ENCODE peak calls at places on chromosomes 11 and 22, in ten cellular contexts. I is A549, V is mesendoderm, D is upper lobe of right lung, C is adrenal gland, T is MM.1S, Q is mucosa of descending colon, A is kidney, E is fibroblast of lung, O is uterus. L is an unnamed sample. For H3K4me1, the result is how much of the 10 kb centered on the place peaks cover.

GRCh38 chr11:16367252-16367651 is 10.9 kb upstream of the SOX6 start:
- DNase-seq in I (no peak), V (no peak), D (no peak), C (no peak), T (no peak), Q (no peak), A (no peak), E (no peak), O (no peak), L (no peak)

GRCh38 chr11:78905756-78906155 is 331.1 kb upstream of the NARS2 start:
- DNase-seq in I (no peak), V (no peak), D (no peak), C (peak), T (no peak), Q (no peak), A (no peak), E (no peak), O (no peak), L (peak)

GRCh38 chr11:66592457-66593302 is at the start of the genes CCDC87 and CCS:
- DNase-seq in I (peak), V (peak), D (peak), C (peak), T (peak), Q (peak), A (peak), E (peak), O (peak), L (peak)

GRCh38 chr11:117743121-117743815 is 53.7 kb downstream of the DSCAML1 start:
- DNase-seq in I (no peak), V (peak), D (no peak), C (no peak), T (no peak), Q (no peak), A (no peak), E (no peak), O (no peak), L (no peak)

GRCh38 chr22:43783777-43784176 is 28.3 kb downstream of the EFCAB6 start:
- DNase-seq in I (peak), V (peak), D (no peak), C (no peak), T (no peak), Q (no peak), A (no peak), E (no peak), O (no peak), L (no peak)

GRCh38 chr11:64237484-64237951 is 3.1 kb downstream of the VEGFB start:
- DNase-seq in I (no peak), V (no peak), D (peak), C (no peak), T (no peak), Q (peak), A (peak), E (no peak), O (no peak), L (no peak)

GRCh38 chr11:97722721-97723120 is 1298.0 kb upstream of the CNTN5 start:
- DNase-seq in I (no peak), V (peak), D (no peak), C (no peak), T (no peak), Q (no peak), A (no peak), E (peak), O (no peak), L (no peak)

GRCh38 chr11:47946682-47947575 is 33.4 kb upstream of the PTPRJ start:
- DNase-seq in I (peak), V (peak), D (peak), C (peak), T (no peak), Q (peak), A (peak), E (peak), O (peak), L (peak)

GRCh38 chr11:40388097-40388818 is 1071.2 kb downstream of the LRRC4C start:
- DNase-seq in I (no peak), V (no peak), D (no peak), C (no peak), T (no peak), Q (no peak), A (no peak), E (peak), O (no peak), L (no peak)

GRCh38 chr11:85806876-85807275 is 4.1 kb downstream of the SYTL2 start:
- DNase-seq in I (no peak), V (no peak), D (no peak), C (no peak), T (no peak), Q (no peak), A (no peak), E (no peak), O (no peak), L (no peak)

GRCh38 chr22:38397189-38398097 is 57.6 kb downstream of the KCNJ4 start:
- DNase-seq in I (peak), V (peak), D (peak), C (peak), T (peak), Q (peak), A (peak), E (peak), O (peak), L (peak)

GRCh38 chr11:10708131-10708530 is 14.6 kb upstream of the IRAG1 start:
- DNase-seq in I (no peak), V (no peak), D (no peak), C (no peak), T (no peak), Q (no peak), A (no peak), E (no peak), O (no peak), L (no peak)

GRCh38 chr11:74055938-74056337 is 47.1 kb upstream of the UCP3 start:
- DNase-seq in I (no peak), V (peak), D (no peak), C (no peak), T (no peak), Q (no peak), A (no peak), E (peak), O (no peak), L (no peak)

GRCh38 chr11:105100206-105100605 is 39.4 kb downstream of the CARD18 start:
- DNase-seq in I (no peak), V (peak), D (no peak), C (no peak), T (no peak), Q (no peak), A (no peak), E (no peak), O (no peak), L (no peak)

GRCh38 chr22:36505998-36506635 is 723 bp downstream of the FOXRED2 start:
- DNase-seq in I (no peak), V (no peak), D (no peak), C (no peak), T (no peak), Q (no peak), A (peak), E (no peak), O (peak), L (no peak)

GRCh38 chr22:32574957-32575893 is 100.6 kb downstream of the FBXO7 start:
- DNase-seq in I (no peak), V (no peak), D (no peak), C (no peak), T (no peak), Q (no peak), A (no peak), E (peak), O (no peak), L (no peak)

GRCh38 chr11:128246364-128247234 is 340.8 kb downstream of the ETS1 start:
- DNase-seq in I (no peak), V (no peak), D (no peak), C (no peak), T (no peak), Q (no peak), A (no peak), E (peak), O (peak), L (no peak)

GRCh38 chr11:70547821-70548670 is 149.7 kb downstream of the CTTN start:
- DNase-seq in I (no peak), V (no peak), D (no peak), C (peak), T (no peak), Q (peak), A (peak), E (no peak), O (no peak), L (peak)

GRCh38 chr11:77851513-77851912 is 30.6 kb downstream of the AAMDC start:
- DNase-seq in I (no peak), V (peak), D (no peak), C (no peak), T (no peak), Q (no peak), A (no peak), E (no peak), O (no peak), L (no peak)

GRCh38 chr11:124863137-124863825 is 2.0 kb upstream of the ROBO3 start:
- DNase-seq in I (no peak), V (peak), D (peak), C (peak), T (no peak), Q (peak), A (peak), E (peak), O (no peak), L (no peak)

GRCh38 chr11:132853886-132854285 is 678.4 kb downstream of the OPCML start:
- DNase-seq in I (no peak), V (no peak), D (no peak), C (no peak), T (no peak), Q (no peak), A (no peak), E (no peak), O (no peak), L (no peak)

GRCh38 chr22:37094239-37094638 is 15.3 kb downstream of the TMPRSS6 start:
- DNase-seq in I (no peak), V (no peak), D (no peak), C (no peak), T (no peak), Q (no peak), A (no peak), E (no peak), O (no peak), L (no peak)

GRCh38 chr11:64235427-64236161 is 1.2 kb downstream of the VEGFB start:
- DNase-seq in I (no peak), V (no peak), D (peak), C (peak), T (no peak), Q (no peak), A (peak), E (no peak), O (no peak), L (no peak)

GRCh38 chr11:8258771-8259170 is 4.9 kb downstream of the LMO1 start:
- DNase-seq in I (no peak), V (no peak), D (peak), C (no peak), T (no peak), Q (no peak), A (peak), E (peak), O (no peak), L (no peak)

GRCh38 chr11:47106839-47107520 is 69.7 kb downstream of the ARFGAP2 start:
- DNase-seq in I (no peak), V (no peak), D (no peak), C (no peak), T (no peak), Q (no peak), A (no peak), E (no peak), O (no peak), L (no peak)

GRCh38 chr11:14972581-14973490 is 685 bp upstream of the CALCA start:
- DNase-seq in I (no peak), V (peak), D (no peak), C (no peak), T (no peak), Q (no peak), A (no peak), E (no peak), O (no peak), L (no peak)

GRCh38 chr11:82989628-82990404 is 81.9 kb downstream of the RAB30 start:
- DNase-seq in I (no peak), V (no peak), D (no peak), C (no peak), T (no peak), Q (no peak), A (no peak), E (no peak), O (no peak), L (no peak)

GRCh38 chr22:43239956-43240355 is 53.0 kb upstream of the TTLL12 start:
- DNase-seq in I (no peak), V (no peak), D (no peak), C (no peak), T (no peak), Q (no peak), A (no peak), E (no peak), O (no peak), L (no peak)

GRCh38 chr11:31823372-31824371 is 12.6 kb upstream of the PAX6 start:
- DNase-seq in I (no peak), V (peak), D (no peak), C (no peak), T (no peak), Q (no peak), A (no peak), E (no peak), O (no peak), L (no peak)

GRCh38 chr22:46961591-46962290 is 199.3 kb downstream of the TBC1D22A start:
- DNase-seq in I (no peak), V (no peak), D (no peak), C (no peak), T (no peak), Q (no peak), A (no peak), E (no peak), O (no peak), L (no peak)

GRCh38 chr11:68835749-68836148 is 6.0 kb downstream of the CPT1A start:
- DNase-seq in I (no peak), V (no peak), D (no peak), C (no peak), T (no peak), Q (peak), A (no peak), E (no peak), O (no peak), L (no peak)
- H3K4me1 ChIP-seq in I (under half), V (under half), D (half or more), C (half or more), T (under half), Q (half or more), A (under half), E (under half), O (under half), L (half or more)

DNA sequence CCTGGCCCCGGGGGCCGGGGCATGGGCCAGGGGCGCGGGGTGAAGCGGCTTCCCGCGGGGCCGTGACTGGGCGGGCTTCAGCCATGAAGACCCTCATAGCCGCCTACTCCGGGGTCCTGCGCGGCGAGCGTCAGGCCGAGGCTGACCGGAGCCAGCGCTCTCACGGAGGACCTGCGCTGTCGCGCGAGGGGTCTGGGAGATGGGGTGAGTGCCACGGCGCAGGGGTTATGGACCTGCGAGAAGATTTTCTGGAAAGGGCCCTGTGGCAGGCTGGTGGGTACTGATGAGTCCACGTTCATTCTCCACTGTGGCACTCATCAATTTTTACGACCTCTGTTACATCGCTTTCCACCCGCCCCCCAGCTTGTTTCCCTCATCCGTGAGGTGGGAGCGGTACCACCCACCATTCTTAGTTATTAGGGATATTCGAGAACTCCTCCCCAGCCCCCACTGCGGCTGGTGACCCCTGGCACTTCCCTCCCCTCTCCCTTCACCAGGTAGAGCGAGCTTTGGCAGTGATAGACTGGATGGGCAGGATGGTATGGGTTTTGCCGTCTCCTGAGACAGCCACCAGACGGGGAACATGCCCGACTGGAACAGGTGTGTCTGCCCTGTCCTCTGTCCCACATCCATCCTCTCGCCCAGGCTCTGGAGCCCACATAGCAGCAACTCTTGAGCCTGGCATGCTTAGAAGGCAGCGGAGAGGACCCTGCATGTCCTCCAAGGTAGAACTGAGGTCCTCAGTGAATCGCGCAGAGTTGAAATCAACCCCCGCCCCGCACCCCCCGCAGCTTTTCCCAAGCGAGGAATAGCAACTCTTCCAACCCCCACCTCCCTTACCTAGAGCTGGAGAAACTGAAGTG is 562 bp downstream of the DGAT2 start:
- DNase-seq in I (no peak), V (peak), D (no peak), C (no peak), T (no peak), Q (peak), A (peak), E (no peak), O (no peak), L (no peak)
- H3K4me1 ChIP-seq in I (under half), V (under half), D (under half), C (under half), T (under half), Q (under half), A (under half), E (under half), O (under half), L (under half)

GRCh38 chr11:45924927-45925326 is 2.5 kb downstream of the LARGE2 start:
- DNase-seq in I (no peak), V (no peak), D (no peak), C (no peak), T (no peak), Q (no peak), A (no peak), E (no peak), O (no peak), L (no peak)

GRCh38 chr11:45926001-45926401 is 3.5 kb downstream of the LARGE2 start:
- DNase-seq in I (no peak), V (no peak), D (peak), C (peak), T (no peak), Q (no peak), A (peak), E (no peak), O (no peak), L (no peak)

GRCh38 chr11:45924036-45924915 is 1.8 kb downstream of the LARGE2 start:
- DNase-seq in I (no peak), V (no peak), D (peak), C (peak), T (no peak), Q (no peak), A (peak), E (no peak), O (no peak), L (no peak)

GRCh38 chr11:45926536-45927331 is 4.3 kb downstream of the LARGE2 start:
- DNase-seq in I (no peak), V (no peak), D (peak), C (peak), T (no peak), Q (no peak), A (peak), E (no peak), O (no peak), L (no peak)

GRCh38 chr11:45925550-45925949 is 3.1 kb downstream of the LARGE2 start:
- DNase-seq in I (no peak), V (no peak), D (peak), C (no peak), T (no peak), Q (no peak), A (no peak), E (no peak), O (no peak), L (no peak)
- H3K4me1 ChIP-seq in I (under half), V (under half), D (under half), C (under half), T (under half), Q (under half), A (under half), E (under half), O (under half), L (under half)

DNA sequence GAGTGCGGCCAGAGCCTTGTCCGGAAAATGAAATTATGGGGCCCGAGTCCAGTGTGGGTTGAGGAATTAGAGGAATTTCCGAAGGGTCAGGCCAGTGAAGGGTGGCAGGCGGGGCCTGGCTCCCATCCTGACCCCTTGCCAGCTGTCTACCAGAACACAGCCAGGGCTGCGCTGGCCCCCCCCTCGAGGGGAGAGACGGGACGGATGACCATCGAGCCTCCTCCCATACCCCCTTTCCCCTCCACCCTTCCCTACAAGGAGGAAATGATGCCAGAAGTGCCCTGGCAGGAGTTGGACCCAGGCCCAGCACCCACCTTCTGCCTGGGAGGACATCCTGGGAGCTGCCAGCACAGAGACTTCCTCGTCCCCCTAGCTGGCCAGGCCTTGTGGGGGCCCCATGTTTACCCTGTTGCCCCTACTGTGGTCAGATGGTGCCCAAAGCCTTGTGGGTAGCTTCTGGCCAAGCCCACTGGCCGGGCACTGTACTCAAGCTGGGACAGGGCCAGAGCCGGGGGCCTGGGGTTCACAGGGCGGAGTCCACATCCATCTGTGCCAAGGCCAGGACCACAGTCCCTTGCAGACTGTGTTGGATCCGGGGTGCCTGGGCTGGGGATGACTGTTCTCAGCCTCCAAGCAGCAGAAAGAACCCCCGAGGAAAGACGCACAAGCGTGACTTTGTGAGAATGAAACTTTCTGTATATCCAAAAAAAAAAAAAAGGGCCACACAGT is 20.8 kb downstream of the ARVCF start:
- DNase-seq in I (no peak), V (no peak), D (no peak), C (peak), T (no peak), Q (no peak), A (peak), E (peak), O (no peak), L (no peak)
- H3K4me1 ChIP-seq in I (under half), V (under half), D (under half), C (under half), T (under half), Q (under half), A (under half), E (under half), O (under half), L (under half)

GRCh38 chr11:65435981-65436411 is 13.4 kb downstream of the NEAT1 start:
- DNase-seq in I (peak), V (no peak), D (peak), C (peak), T (peak), Q (no peak), A (peak), E (no peak), O (no peak), L (peak)

GRCh38 chr11:65437436-65438227 is 15.0 kb downstream of the NEAT1 start:
- DNase-seq in I (peak), V (no peak), D (peak), C (peak), T (no peak), Q (no peak), A (no peak), E (no peak), O (no peak), L (no peak)

GRCh38 chr11:65434667-65435179 is 12.1 kb downstream of the NEAT1 start:
- DNase-seq in I (peak), V (no peak), D (no peak), C (peak), T (no peak), Q (no peak), A (no peak), E (no peak), O (no peak), L (no peak)

GRCh38 chr11:65435330-65435931 is 12.8 kb downstream of the NEAT1 start:
- DNase-seq in I (peak), V (no peak), D (peak), C (peak), T (no peak), Q (no peak), A (no peak), E (no peak), O (no peak), L (no peak)

GRCh38 chr11:65436412-65437032 is 13.9 kb downstream of the NEAT1 start:
- DNase-seq in I (no peak), V (no peak), D (peak), C (peak), T (no peak), Q (no peak), A (peak), E (no peak), O (no peak), L (no peak)
- H3K4me1 ChIP-seq in I (half or more), V (under half), D (half or more), C (under half), T (half or more), Q (under half), A (under half), E (under half), O (under half), L (half or more)

DNA sequence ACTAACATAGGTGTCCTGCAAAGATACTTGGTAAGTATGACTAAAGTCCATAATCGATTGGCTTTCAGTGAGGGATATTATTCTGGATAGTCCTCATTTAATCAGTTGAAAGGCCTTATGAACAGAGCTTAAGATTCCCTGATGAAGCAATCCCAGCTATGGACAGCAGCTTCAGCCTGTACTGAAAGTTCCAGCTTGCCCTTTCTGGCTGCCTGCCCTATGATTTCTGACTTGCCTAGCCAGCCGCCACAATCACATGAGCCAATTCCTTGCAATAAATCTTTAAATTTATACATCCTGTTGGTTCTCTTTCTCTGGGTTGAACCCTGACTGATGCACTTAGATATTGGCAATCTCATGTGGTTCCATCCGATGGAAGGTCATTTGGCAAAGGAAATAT is 759.0 kb upstream of the API5 start:
- DNase-seq in I (no peak), V (no peak), D (no peak), C (peak), T (no peak), Q (no peak), A (peak), E (no peak), O (no peak), L (no peak)
- H3K4me1 ChIP-seq in I (under half), V (under half), D (under half), C (under half), T (under half), Q (under half), A (under half), E (under half), O (under half), L (under half)

GRCh38 chr11:94680426-94680825 is 87.7 kb upstream of the AMOTL1 start:
- DNase-seq in I (no peak), V (no peak), D (no peak), C (no peak), T (no peak), Q (no peak), A (no peak), E (no peak), O (no peak), L (no peak)
- H3K4me1 ChIP-seq in I (under half), V (under half), D (under half), C (under half), T (under half), Q (under half), A (under half), E (under half), O (under half), L (under half)